ENCODE peak calls at places on chromosome 21, in nine cellular contexts. E is islet precursor cell; M is Caco-2; F is iPS-NIHi11; T is GM04503; P is hippocampal formation; Q is GF-D8; U is activated CD8-positive, alpha-beta memory T cell treated with anti-CD3 and anti-CD28 coated beads for 24 hours; D is Daoy. R is an unnamed sample.

GRCh38 chr21:44987301-44987885 is 47.6 kb downstream of the SLX9 start:
- DNase-seq in E (no peak), M (no peak), F (no peak), T (no peak), P (no peak), Q (no peak), U (no peak), D (no peak), R (no peak)

GRCh38 chr21:15242906-15243305 is 178.1 kb upstream of the NRIP1 start:
- DNase-seq in E (no peak), M (no peak), F (no peak), T (no peak), P (no peak), Q (no peak), U (no peak), D (no peak), R (no peak)

GRCh38 chr21:15617968-15618367 is 111.8 kb upstream of the USP25 start:
- DNase-seq in E (peak), M (peak), F (peak), T (peak), P (no peak), Q (no peak), U (no peak), D (peak), R (no peak)

GRCh38 chr21:46036696-46037337 is 55.2 kb downstream of the COL6A1 start:
- DNase-seq in E (peak), M (no peak), F (no peak), T (no peak), P (no peak), Q (no peak), U (no peak), D (no peak), R (no peak)

GRCh38 chr21:21383126-21383525 is 384.9 kb downstream of the NCAM2 start:
- DNase-seq in E (no peak), M (no peak), F (no peak), T (no peak), P (no peak), Q (no peak), U (no peak), D (no peak), R (no peak)

GRCh38 chr21:36908260-36908908 is 58.1 kb downstream of the HLCS start:
- DNase-seq in E (no peak), M (no peak), F (no peak), T (no peak), P (no peak), Q (no peak), U (no peak), D (no peak), R (no peak)

GRCh38 chr21:38303300-38303699 is 46.5 kb downstream of the KCNJ15 start:
- DNase-seq in E (no peak), M (no peak), F (no peak), T (peak), P (no peak), Q (no peak), U (no peak), D (peak), R (no peak)

GRCh38 chr21:29017639-29018237 is 1.4 kb downstream of the RWDD2B start:
- DNase-seq in E (no peak), M (no peak), F (no peak), T (no peak), P (no peak), Q (peak), U (no peak), D (no peak), R (no peak)

R was measured in NCI-H510A treated with DMSO at 0.1 percent for 48 hours.